ENCODE peak calls at places on chromosome 15, in nine cellular contexts. G is sigmoid colon, Q is tibial nerve, D is suprapubic skin, X is H1, Y is SK-N-SH, E is K562, K is ovary, R is A549. N is an unnamed sample.

GRCh38 chr15:33292718-33293307 is 18.0 kb upstream of the RYR3 start:
- DNase-seq in G (peak; percentile 66), Q (peak; percentile 76), D (no peak), X (peak; percentile 70), Y (peak; percentile 67), E (peak; percentile 51), K (peak; percentile 42), R (peak; percentile 59), N (no peak)

GRCh38 chr15:65920825-65921309 is 51.6 kb downstream of the RAB11A start:
- DNase-seq in G (no peak), Q (no peak), D (no peak), X (no peak), Y (no peak), E (no peak), K (no peak), R (no peak), N (no peak)

GRCh38 chr15:45167631-45168205 is 20.0 kb downstream of the SHF start:
- DNase-seq in G (no peak), Q (no peak), D (no peak), X (no peak), Y (no peak), E (no peak), K (no peak), R (no peak), N (no peak)

GRCh38 chr15:43800286-43801136 is at the start of gene HYPK:
- DNase-seq in G (peak; percentile 98), Q (peak; percentile 96), D (peak; percentile 97), X (peak; percentile 88), Y (peak; percentile 91), E (peak; percentile 90), K (peak; percentile 94), R (peak; percentile 63), N (peak; percentile 95)

GRCh38 chr15:37574985-37575384 is 359.5 kb upstream of the TMCO5A start:
- DNase-seq in G (no peak), Q (no peak), D (no peak), X (no peak), Y (no peak), E (no peak), K (no peak), R (no peak), N (no peak)

GRCh38 chr15:98381446-98381845 is 266.9 kb upstream of the IGF1R start:
- DNase-seq in G (no peak), Q (no peak), D (no peak), X (no peak), Y (no peak), E (no peak), K (no peak), R (no peak), N (no peak)

GRCh38 chr15:43998607-43999006 is 171.8 kb downstream of the WDR76 start:
- DNase-seq in G (no peak), Q (no peak), D (no peak), X (no peak), Y (peak; percentile 37), E (no peak), K (no peak), R (no peak), N (no peak)

GRCh38 chr15:33693166-33693830 is 275.0 kb upstream of the CHRM5 start:
- DNase-seq in G (no peak), Q (no peak), D (no peak), X (no peak), Y (peak; percentile 45), E (no peak), K (no peak), R (no peak), N (peak; percentile 45)

GRCh38 chr15:70319466-70319865 is 221.7 kb upstream of the TLE3 start:
- DNase-seq in G (no peak), Q (no peak), D (no peak), X (no peak), Y (no peak), E (no peak), K (no peak), R (no peak), N (no peak)

GRCh38 chr15:39896837-39897236 is 23.2 kb downstream of the GPR176 start:
- DNase-seq in G (no peak), Q (no peak), D (no peak), X (no peak), Y (no peak), E (no peak), K (no peak), R (no peak), N (no peak)

GRCh38 chr15:100881573-100882336 is 2.1 kb downstream of the ALDH1A3 start:
- DNase-seq in G (no peak), Q (no peak), D (peak; percentile 20), X (no peak), Y (no peak), E (no peak), K (no peak), R (no peak), N (peak; percentile 56)

GRCh38 chr15:89356634-89357298 is 22.1 kb upstream of the POLG start:
- DNase-seq in G (no peak), Q (no peak), D (no peak), X (no peak), Y (peak; percentile 79), E (no peak), K (no peak), R (peak; percentile 67), N (no peak)

GRCh38 chr15:56353119-56353518 is 12.1 kb upstream of the TEX9 start:
- DNase-seq in G (no peak), Q (no peak), D (no peak), X (no peak), Y (no peak), E (no peak), K (no peak), R (no peak), N (no peak)

GRCh38 chr15:85649372-85649771 is 145.4 kb downstream of the KLHL25 start:
- DNase-seq in G (no peak), Q (no peak), D (no peak), X (no peak), Y (no peak), E (no peak), K (no peak), R (no peak), N (peak; percentile 51)

GRCh38 chr15:51806123-51806522 is 23.3 kb upstream of the TMOD3 start:
- DNase-seq in G (no peak), Q (no peak), D (no peak), X (no peak), Y (no peak), E (no peak), K (no peak), R (no peak), N (no peak)

GRCh38 chr15:91408476-91409076 is 308.5 kb downstream of the SV2B start:
- DNase-seq in G (no peak), Q (no peak), D (no peak), X (no peak), Y (peak; percentile 22), E (no peak), K (no peak), R (no peak), N (no peak)

GRCh38 chr15:39429898-39430357 is 151.0 kb upstream of the THBS1 start:
- DNase-seq in G (no peak), Q (no peak), D (no peak), X (no peak), Y (no peak), E (no peak), K (no peak), R (no peak), N (no peak)

GRCh38 chr15:61906961-61907752 is 153.1 kb downstream of the VPS13C start:
- DNase-seq in G (no peak), Q (no peak), D (no peak), X (no peak), Y (no peak), E (no peak), K (no peak), R (no peak), N (no peak)

DNA sequence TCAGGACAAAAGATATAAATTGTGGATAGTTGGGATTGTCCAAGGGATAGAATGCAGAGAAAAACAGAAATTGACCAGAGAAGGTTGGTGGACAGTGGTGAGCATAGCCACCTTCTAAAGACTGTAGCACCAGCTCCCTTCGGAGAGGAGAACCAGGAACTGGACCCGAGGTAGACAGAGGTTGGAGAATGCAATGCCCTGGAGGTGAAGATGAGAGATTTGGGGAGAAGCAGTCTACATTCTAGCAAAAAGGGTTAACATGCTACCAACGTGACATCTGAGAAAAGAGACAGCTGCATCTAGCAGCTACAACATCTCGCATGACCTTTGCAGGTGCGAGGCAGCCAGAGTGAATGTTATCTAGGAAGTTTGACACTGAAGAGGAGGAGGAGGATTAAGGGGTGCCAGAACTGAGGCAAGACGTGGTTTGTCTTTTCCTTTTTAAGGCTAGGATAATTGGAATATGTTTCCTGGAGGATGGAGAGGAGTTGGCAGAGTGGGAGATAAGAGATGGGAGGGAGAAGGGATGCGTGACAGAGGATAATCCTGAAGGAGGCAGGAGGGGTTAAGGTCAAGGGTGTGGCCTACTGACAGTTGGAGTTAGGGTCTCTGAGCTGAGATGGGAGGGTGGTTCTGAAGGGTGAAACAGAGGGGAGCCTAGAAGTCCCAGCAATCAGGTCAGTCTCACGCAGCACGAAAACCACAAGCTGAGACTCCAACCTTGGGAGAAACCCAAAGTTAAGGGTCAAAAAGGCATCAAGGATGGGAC is 103.7 kb upstream of the NR2E3 start:
- DNase-seq in G (no peak), Q (no peak), D (no peak), X (no peak), Y (no peak), E (no peak), K (no peak), R (no peak), N (no peak)
- TF ChIP-seq EP300 in G (no peak), Q (no peak), D (no peak), X (no peak), Y (no peak), E (no peak), K (no peak), R (no peak), N (no peak)

GRCh38 chr15:78457101-78457500 is 19.1 kb downstream of the IREB2 start:
- DNase-seq in G (no peak), Q (no peak), D (no peak), X (no peak), Y (peak; percentile 61), E (no peak), K (no peak), R (peak; percentile 21), N (no peak)
- TF ChIP-seq EP300 in G (no peak), Q (no peak), D (no peak), X (no peak), Y (peak; percentile 69), E (no peak), K (no peak), R (no peak), N (no peak)

DNA sequence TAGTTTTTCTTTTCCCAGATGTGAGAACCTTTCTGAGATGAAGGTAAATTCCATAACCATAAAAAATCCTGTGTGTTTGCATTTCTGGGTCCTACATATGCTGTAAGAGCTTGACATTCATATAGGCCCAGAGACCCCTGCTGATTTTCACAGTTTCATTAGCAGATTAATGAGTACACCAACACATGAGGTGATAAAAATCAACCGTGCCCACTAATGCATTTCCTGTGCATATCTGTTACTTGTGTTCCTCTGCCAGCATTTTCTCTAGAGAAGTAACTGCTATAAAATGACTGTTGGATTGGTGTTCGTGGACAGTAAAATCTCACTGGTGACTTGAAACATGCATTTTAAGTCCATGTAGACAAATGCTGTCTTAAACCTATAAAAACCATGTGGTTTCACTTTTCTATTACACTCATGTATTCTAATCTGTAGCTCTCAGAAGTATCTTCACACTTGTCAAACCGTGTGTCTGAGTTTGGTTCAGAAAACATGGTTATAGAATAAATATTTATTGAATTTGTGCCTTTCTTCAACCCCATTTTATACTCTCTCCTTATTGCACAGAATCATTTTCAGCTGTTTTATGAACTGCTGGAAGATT is 14.6 kb downstream of the MAP2K5 start:
- DNase-seq in G (no peak), Q (no peak), D (no peak), X (no peak), Y (no peak), E (no peak), K (no peak), R (no peak), N (no peak)
- TF ChIP-seq EP300 in G (no peak), Q (no peak), D (no peak), X (no peak), Y (no peak), E (no peak), K (no peak), R (no peak), N (no peak)

GRCh38 chr15:76342046-76342381 is 5.4 kb downstream of the ISL2 start:
- DNase-seq in G (no peak), Q (no peak), D (no peak), X (peak; percentile 65), Y (no peak), E (no peak), K (no peak), R (no peak), N (peak; percentile 78)
- TF ChIP-seq EP300 in G (no peak), Q (no peak), D (no peak), X (no peak), Y (no peak), E (no peak), K (no peak), R (no peak), N (no peak)